ENCODE peak calls at places on chromosome 2, in eight cellular contexts. A is myocyte; J is naive thymus-derived CD8-positive, alpha-beta T cell; R is NB4; N is Calu3; O is neural crest cell; X is colonic mucosa; L is LNCaP clone FGC. S is an unnamed sample.

GRCh38 chr2:109128466-109129355 is at the start of gene SH3RF3:
- DNase-seq in A (peak; percentile 61), J (peak; percentile 10), R (peak; percentile 93), N (peak; percentile 31), O (peak; percentile 34), X (peak; percentile 38), L (no peak), S (no peak)

GRCh38 chr2:146814971-146815370 is 1029.9 kb upstream of the ACVR2A start:
- DNase-seq in A (no peak), J (no peak), R (no peak), N (no peak), O (no peak), X (no peak), L (no peak), S (no peak)

GRCh38 chr2:230905448-230906430 is 19.3 kb downstream of the GPR55 start:
- DNase-seq in A (no peak), J (peak; percentile 88), R (peak; percentile 80), N (no peak), O (no peak), X (peak; percentile 16), L (no peak), S (peak; percentile 41)

GRCh38 chr2:241485172-241485911 is 23.0 kb downstream of the STK25 start:
- DNase-seq in A (no peak), J (no peak), R (no peak), N (no peak), O (no peak), X (no peak), L (no peak), S (no peak)

GRCh38 chr2:215833531-215834162 is 179.7 kb downstream of the MREG start:
- DNase-seq in A (peak; percentile 35), J (no peak), R (peak; percentile 20), N (peak; percentile 30), O (no peak), X (no peak), L (peak; percentile 85), S (no peak)

GRCh38 chr2:33354981-33355380 is 121.5 kb upstream of the RASGRP3 start:
- DNase-seq in A (no peak), J (no peak), R (no peak), N (no peak), O (no peak), X (no peak), L (no peak), S (no peak)

GRCh38 chr2:84373391-84373790 is 85.7 kb downstream of the SUCLG1 start:
- DNase-seq in A (no peak), J (no peak), R (no peak), N (no peak), O (no peak), X (no peak), L (no peak), S (no peak)

GRCh38 chr2:161250864-161251436 is 57.3 kb upstream of the PSMD14 start:
- DNase-seq in A (peak; percentile 45), J (no peak), R (peak; percentile 66), N (peak; percentile 58), O (no peak), X (no peak), L (peak; percentile 35), S (no peak)

GRCh38 chr2:11997142-11997541 is 250.7 kb downstream of the LPIN1 start:
- DNase-seq in A (no peak), J (no peak), R (no peak), N (no peak), O (no peak), X (no peak), L (no peak), S (no peak)

GRCh38 chr2:224444011-224444410 is 42.1 kb upstream of the FAM124B start:
- DNase-seq in A (no peak), J (no peak), R (no peak), N (no peak), O (no peak), X (no peak), L (no peak), S (no peak)

GRCh38 chr2:152583512-152584188 is 133.6 kb downstream of the PRPF40A start:
- DNase-seq in A (no peak), J (no peak), R (no peak), N (no peak), O (no peak), X (no peak), L (no peak), S (no peak)

GRCh38 chr2:72951303-72952095 is 34.2 kb downstream of the EMX1 start:
- DNase-seq in A (no peak), J (no peak), R (no peak), N (no peak), O (no peak), X (no peak), L (no peak), S (no peak)

GRCh38 chr2:235766206-235766794 is 272.5 kb downstream of the AGAP1 start:
- DNase-seq in A (peak; percentile 87), J (peak; percentile 23), R (peak; percentile 77), N (peak; percentile 58), O (peak; percentile 77), X (peak; percentile 85), L (peak; percentile 43), S (no peak)

GRCh38 chr2:67841711-67842110 is 221.1 kb downstream of the C1D start:
- DNase-seq in A (no peak), J (no peak), R (no peak), N (no peak), O (no peak), X (no peak), L (no peak), S (no peak)

GRCh38 chr2:217669831-217670230 is 333.0 kb downstream of the TNS1 start:
- DNase-seq in A (no peak), J (no peak), R (no peak), N (no peak), O (no peak), X (no peak), L (no peak), S (no peak)

S was measured in ascending aorta.